ENCODE peak calls at places on chromosome 7, in seven cellular contexts. F is right lobe of liver; J is naive thymus-derived CD4-positive, alpha-beta T cell; E is left ventricle myocardium inferior; P is HCT116; U is stomach; B is left lung. S is an unnamed sample.
A peak's percentile ranks its signal among the peaks of the same experiment; 100 is the strongest.

GRCh38 chr7:73520673-73521635 is 1.1 kb downstream of the BAZ1B start:
- DNase-seq in F (no peak), E (no peak), U (no peak), P (no peak), J (peak; percentile 6), B (no peak), S (peak; percentile 42)

GRCh38 chr7:90298145-90299038 is 22.7 kb downstream of the FAM237B start:
- DNase-seq in F (no peak), P (peak; percentile 29), U (no peak), E (no peak), B (no peak), J (no peak), S (no peak)

GRCh38 chr7:146208484-146208883 is 91.9 kb downstream of the CNTNAP2 start:
- DNase-seq in F (no peak), P (no peak), B (no peak), E (no peak), U (no peak), J (no peak), S (no peak)

GRCh38 chr7:11130012-11130411 is 156.3 kb downstream of the PHF14 start:
- DNase-seq in P (no peak), U (no peak), B (no peak), E (no peak), F (no peak), J (no peak), S (no peak)

GRCh38 chr7:140928491-140929309 is 4.0 kb upstream of the BRAF start:
- DNase-seq in J (no peak), F (no peak), B (no peak), P (no peak), E (no peak), U (no peak), S (no peak)

GRCh38 chr7:2921748-2922147 is 77.6 kb upstream of the GNA12 start:
- DNase-seq in U (no peak), B (peak; percentile 34), J (no peak), E (no peak), F (no peak), P (no peak), S (no peak)

GRCh38 chr7:29086545-29086944 is 59.8 kb downstream of the CPVL start:
- DNase-seq in E (no peak), P (no peak), U (no peak), F (no peak), J (no peak), B (no peak), S (no peak)

GRCh38 chr7:40659231-40659630 is 524.4 kb downstream of the SUGCT start:
- DNase-seq in F (no peak), P (no peak), U (no peak), J (no peak), E (peak; percentile 22), B (no peak), S (no peak)

GRCh38 chr7:150375662-150376521 is 3.2 kb upstream of the ZNF775 start:
- DNase-seq in U (no peak), F (no peak), E (no peak), J (peak; percentile 41), B (no peak), P (no peak), S (no peak)

GRCh38 chr7:123863461-123863860 is 18.5 kb downstream of the HYAL4 start:
- DNase-seq in F (no peak), J (no peak), P (no peak), U (no peak), B (no peak), E (no peak), S (no peak)

GRCh38 chr7:127858091-127858914 is 172.9 kb downstream of the LRRC4 start:
- DNase-seq in P (no peak), F (no peak), U (no peak), J (no peak), B (no peak), E (no peak), S (no peak)

GRCh38 chr7:150450491-150450992 is at the start of gene GIMAP8:
- DNase-seq in U (peak; percentile 42), F (peak; percentile 78), B (peak; percentile 90), J (peak; percentile 66), E (peak; percentile 77), P (no peak), S (peak; percentile 82)

GRCh38 chr7:44398506-44398905 is 73.1 kb upstream of the CAMK2B start:
- DNase-seq in F (no peak), U (no peak), B (no peak), E (peak; percentile 42), J (no peak), P (no peak), S (no peak)

GRCh38 chr7:82323806-82324205 is 119.8 kb downstream of the CACNA2D1 start:
- DNase-seq in P (no peak), U (no peak), B (no peak), E (no peak), F (no peak), J (no peak), S (no peak)

GRCh38 chr7:128168667-128169210 is 72.3 kb upstream of the LEP start:
- DNase-seq in F (no peak), E (peak; percentile 33), B (no peak), J (peak; percentile 9), P (no peak), U (no peak), S (no peak)

GRCh38 chr7:26880852-26881251 is 16.5 kb upstream of the SKAP2 start:
- DNase-seq in J (no peak), E (no peak), B (no peak), P (no peak), U (no peak), F (no peak), S (no peak)

GRCh38 chr7:974172-974571 is 1.2 kb downstream of the COX19 start:
- DNase-seq in U (no peak), P (no peak), F (no peak), J (no peak), B (no peak), E (no peak), S (no peak)

GRCh38 chr7:974820-975681 is at the start of gene COX19:
- DNase-seq in B (peak; percentile 97), J (peak; percentile 91), U (peak; percentile 91), P (peak; percentile 67), F (peak; percentile 93), E (peak; percentile 90), S (peak; percentile 94)

GRCh38 chr7:977326-978048 is 2.1 kb upstream of the COX19 start:
- DNase-seq in J (no peak), F (no peak), P (no peak), E (no peak), U (peak; percentile 53), B (peak; percentile 50), S (no peak)

GRCh38 chr7:976901-977325 is 1.6 kb upstream of the COX19 start:
- DNase-seq in B (no peak), P (no peak), E (no peak), F (no peak), J (no peak), U (no peak), S (no peak)

GRCh38 chr7:975702-976473 is 539 bp upstream of the COX19 start:
- DNase-seq in E (no peak), P (no peak), F (no peak), U (no peak), J (no peak), B (peak; percentile 80), S (no peak)
- H3K27ac ChIP-seq in E (peak overlapping the region; percentile 97), P (no peak overlapping the region), F (no peak overlapping the region), U (peak overlapping the region; percentile 98), J (peak overlapping the region; percentile 98), B (no peak overlapping the region), S (peak overlapping the region; percentile 98)

DNA sequence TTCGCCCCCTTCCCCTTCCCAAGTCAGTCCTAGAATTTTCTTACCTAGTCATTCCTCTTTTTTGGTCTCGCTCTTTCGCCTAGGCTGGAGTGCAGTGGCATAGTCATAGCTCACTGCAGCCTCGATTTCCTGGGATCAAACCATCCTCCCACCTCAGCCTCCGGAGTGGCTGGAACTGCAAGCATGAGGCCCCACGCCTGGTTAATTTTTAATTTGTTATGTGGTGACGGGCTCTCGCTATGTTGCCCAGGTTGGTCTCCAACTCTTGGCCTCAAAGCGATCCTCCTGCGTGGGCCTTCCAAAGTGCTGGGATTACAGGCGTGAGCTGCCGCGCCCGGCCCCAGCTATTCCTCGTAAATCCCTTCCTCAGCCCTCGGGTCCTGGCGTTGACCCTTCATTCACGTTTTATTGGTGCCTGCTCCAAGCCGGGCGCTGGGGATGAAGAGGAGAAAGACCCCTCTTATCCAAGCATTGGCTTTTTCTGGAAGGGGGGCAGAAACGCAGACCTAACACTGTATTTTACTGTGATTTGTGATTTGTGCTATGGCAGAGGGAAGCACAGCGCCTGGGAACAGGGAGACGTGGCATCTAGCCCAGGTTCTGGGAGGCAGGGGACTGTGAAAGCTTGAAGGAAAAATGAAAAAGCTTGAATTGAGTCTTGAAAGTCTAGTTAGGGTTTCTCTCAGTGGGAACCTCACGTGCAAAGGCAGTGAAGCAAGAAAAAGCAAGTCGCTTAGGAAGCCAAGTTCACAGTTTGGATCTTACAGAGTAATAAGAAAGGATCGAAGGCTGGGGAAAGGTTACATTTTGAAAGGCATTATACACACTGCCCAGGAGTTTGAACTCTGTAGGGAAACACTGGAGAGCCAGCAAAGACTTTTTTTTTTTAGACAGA is 518 bp downstream of the ZNHIT1 start:
- DNase-seq in B (no peak), P (no peak), U (no peak), E (no peak), J (no peak), F (no peak), S (no peak)
- H3K36me3 ChIP-seq in B (no peaks in the 10 kb centered on the region), P (peaks cover 2% of the 10 kb centered on the region), U (peaks cover 46% of the 10 kb centered on the region), E (peaks cover 34% of the 10 kb centered on the region), J (no peaks in the 10 kb centered on the region), F (no peaks in the 10 kb centered on the region), S (peaks cover 47% of the 10 kb centered on the region)

DNA sequence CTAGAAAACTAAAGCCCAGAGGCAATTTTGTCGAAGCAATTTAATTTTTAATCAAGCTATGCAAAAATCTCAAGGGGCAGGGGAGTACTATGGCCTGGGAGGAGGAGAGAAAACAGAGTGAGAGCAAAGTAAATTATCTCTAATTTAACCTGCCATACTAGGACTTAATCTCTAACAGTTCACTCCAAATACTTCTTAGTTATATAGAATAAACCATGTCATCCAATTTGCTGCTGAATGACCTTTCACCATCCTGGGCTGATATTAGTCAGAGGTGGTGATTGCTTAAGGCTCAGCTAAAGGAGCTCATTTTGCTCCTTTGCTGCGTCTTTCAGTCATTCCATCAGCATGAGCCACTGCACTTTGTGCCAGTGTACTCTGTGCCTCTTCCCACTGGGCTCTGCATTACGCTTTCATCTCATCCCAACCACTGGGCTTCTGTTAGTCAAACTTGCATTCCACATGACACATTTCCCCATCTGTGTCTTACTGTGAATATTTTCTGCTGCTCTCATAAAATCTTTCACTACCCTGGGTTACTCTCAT is 84.2 kb downstream of the CD36 start:
- DNase-seq in P (peak; percentile 98), E (peak; percentile 20), B (peak; percentile 14), U (peak; percentile 32), J (no peak), F (no peak), S (peak; percentile 48)
- H3K27ac ChIP-seq in P (peak overlapping the region; percentile 94), E (peak overlapping the region; percentile 52), B (peak overlapping the region; percentile 28), U (peak overlapping the region; percentile 71), J (no peak overlapping the region), F (no peak overlapping the region), S (peak overlapping the region; percentile 57)

GRCh38 chr7:87886875-87887274 is 10.6 kb downstream of the DBF4 start:
- DNase-seq in E (no peak), J (peak; percentile 49), P (peak; percentile 3), F (no peak), U (no peak), B (no peak), S (no peak)

GRCh38 chr7:87878208-87878735 is 2.0 kb downstream of the DBF4 start:
- DNase-seq in J (no peak), P (no peak), E (no peak), U (no peak), F (no peak), B (no peak), S (no peak)

GRCh38 chr7:87885018-87885417 is 8.7 kb downstream of the DBF4 start:
- DNase-seq in E (no peak), P (no peak), J (no peak), U (no peak), F (no peak), B (no peak), S (no peak)

GRCh38 chr7:87877641-87878040 is 1.3 kb downstream of the DBF4 start:
- DNase-seq in F (no peak), U (no peak), B (no peak), P (no peak), E (no peak), J (no peak), S (no peak)

GRCh38 chr7:87882538-87882937 is 6.2 kb downstream of the DBF4 start:
- DNase-seq in U (no peak), J (no peak), E (no peak), B (no peak), P (no peak), F (no peak), S (no peak)
- H3K36me3 ChIP-seq in U (peaks cover 14% of the 10 kb centered on the region), J (no peaks in the 10 kb centered on the region), E (peaks cover 4% of the 10 kb centered on the region), B (no peaks in the 10 kb centered on the region), P (peaks cover 16% of the 10 kb centered on the region), F (no peaks in the 10 kb centered on the region), S (peaks cover 11% of the 10 kb centered on the region)

S was measured in lower lobe of right lung.